ENCODE peak calls at places on chromosomes 2 and 18, in nine cellular contexts. E, O, C, M, W, D, G, F and I are unnamed samples.

GRCh38 chr2:61770746-61771145 is 83.1 kb downstream of the FAM161A start:
- DNase-seq in G (no peak), D (no peak), W (no peak), F (no peak), O (no peak), C (no peak), E (peak), M (no peak), I (no peak)

GRCh38 chr2:122167561-122167960 is 412.1 kb downstream of the TSN start:
- DNase-seq in F (no peak), O (no peak), G (no peak), E (no peak), W (no peak), M (no peak), D (no peak), C (no peak), I (no peak)

GRCh38 chr2:187825-188224 is 76.0 kb downstream of the SH3YL1 start:
- DNase-seq in W (no peak), G (no peak), D (no peak), F (no peak), O (no peak), E (no peak), C (no peak), M (no peak), I (no peak)

GRCh38 chr2:187654535-187654934 is 100.3 kb upstream of the TFPI start:
- DNase-seq in D (no peak), G (no peak), O (no peak), C (peak), E (no peak), W (no peak), M (no peak), F (peak), I (no peak)

GRCh38 chr18:78809845-78810244 is 169.8 kb upstream of the SALL3 start:
- DNase-seq in M (no peak), G (no peak), O (no peak), E (no peak), C (no peak), D (no peak), F (no peak), W (no peak), I (no peak)

GRCh38 chr2:121944072-121944829 is 188.8 kb downstream of the TSN start:
- DNase-seq in D (no peak), M (peak), F (no peak), C (no peak), O (no peak), G (no peak), W (peak), E (peak), I (no peak)

GRCh38 chr2:55965966-55966365 is 42.4 kb upstream of the EFEMP1 start:
- DNase-seq in M (no peak), G (no peak), E (peak), D (no peak), W (no peak), F (no peak), C (no peak), O (no peak), I (no peak)

GRCh38 chr2:46818819-46819218 is 96.8 kb downstream of the MCFD2 start:
- DNase-seq in F (no peak), G (no peak), C (no peak), E (no peak), M (no peak), O (no peak), W (no peak), D (no peak), I (no peak)

GRCh38 chr2:168639024-168639423 is 163.4 kb upstream of the NOSTRIN start:
- DNase-seq in W (no peak), C (no peak), D (no peak), O (no peak), F (no peak), G (no peak), E (no peak), M (no peak), I (no peak)

GRCh38 chr2:70181363-70181956 is 9.4 kb downstream of the C2orf42 start:
- DNase-seq in F (no peak), D (no peak), O (no peak), W (no peak), M (no peak), G (no peak), C (no peak), E (no peak), I (no peak)

GRCh38 chr2:181643158-181643557 is 13.7 kb downstream of the CERKL start:
- DNase-seq in C (no peak), F (no peak), O (no peak), E (no peak), D (no peak), W (no peak), G (no peak), M (no peak), I (no peak)

GRCh38 chr2:20049631-20050030 is 1.8 kb downstream of the LAPTM4A start:
- DNase-seq in G (no peak), F (no peak), D (no peak), O (no peak), M (no peak), W (peak), E (peak), C (no peak), I (no peak)

GRCh38 chr2:8418721-8419120 is 263.1 kb upstream of the ID2 start:
- DNase-seq in W (peak), G (no peak), F (no peak), C (no peak), O (no peak), E (peak), M (peak), D (no peak), I (no peak)

GRCh38 chr18:57881818-57882413 is 78.8 kb upstream of the ATP8B1 start:
- DNase-seq in O (peak), E (peak), D (peak), M (peak), C (peak), G (peak), F (peak), W (peak), I (peak)
- TF ChIP-seq CTCF in O (peak), E (peak), D (peak), M (peak), C (peak), G (peak), F (peak), W (peak), I (peak)

GRCh38 chr2:140200307-140200706 is 1420.1 kb upstream of the NXPH2 start:
- DNase-seq in E (no peak), O (no peak), C (no peak), D (no peak), G (no peak), F (no peak), M (no peak), W (no peak), I (no peak)

GRCh38 chr2:140203347-140203746 is 1423.2 kb upstream of the NXPH2 start:
- DNase-seq in D (no peak), G (no peak), E (no peak), W (no peak), F (no peak), O (no peak), M (no peak), C (no peak), I (no peak)

GRCh38 chr2:140201572-140201971 is 1421.4 kb upstream of the NXPH2 start:
- DNase-seq in O (no peak), D (no peak), G (no peak), W (no peak), F (no peak), M (no peak), C (no peak), E (no peak), I (no peak)

GRCh38 chr2:140200764-140201163 is 1420.6 kb upstream of the NXPH2 start:
- DNase-seq in D (no peak), F (no peak), M (no peak), G (no peak), E (no peak), O (no peak), W (no peak), C (no peak), I (no peak)

GRCh38 chr2:140199312-140199711 is 1419.1 kb upstream of the NXPH2 start:
- DNase-seq in G (no peak), C (no peak), D (no peak), M (no peak), F (no peak), O (no peak), E (no peak), W (no peak), I (no peak)
- TF ChIP-seq CTCF in G (no peak), C (no peak), D (no peak), M (no peak), F (no peak), O (no peak), E (no peak), W (no peak), I (no peak)

DNA sequence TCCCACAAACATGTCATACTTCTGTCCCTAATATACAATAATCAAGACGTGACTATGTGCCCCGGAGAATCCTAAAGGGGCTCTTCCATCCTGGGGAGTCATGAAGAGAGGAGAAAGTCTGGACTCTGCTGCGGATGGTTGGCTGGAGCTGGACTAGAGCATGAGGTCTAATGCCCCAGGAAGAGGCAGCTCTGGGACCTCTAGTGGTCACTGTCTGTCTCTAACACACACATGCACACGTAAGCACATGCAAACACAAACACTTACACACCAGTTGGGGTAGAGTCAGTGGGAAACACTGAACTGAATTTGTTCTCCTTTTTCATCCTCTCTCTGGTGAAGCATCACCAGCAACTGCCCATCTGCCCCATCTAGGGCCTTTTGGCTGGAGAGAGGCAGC is 271.6 kb downstream of the TDRD15 start:
- DNase-seq in C (no peak), E (no peak), G (no peak), F (peak), D (peak), M (no peak), W (peak), O (no peak), I (no peak)
- TF ChIP-seq CTCF in C (peak), E (no peak), G (peak), F (peak), D (peak), M (no peak), W (peak), O (no peak), I (no peak)

GRCh38 chr18:22912835-22913234 is 20.3 kb upstream of the RBBP8 start:
- DNase-seq in G (no peak), F (no peak), O (no peak), M (peak), D (no peak), E (peak), W (peak), C (no peak), I (no peak)

GRCh38 chr18:22913861-22914260 is 19.3 kb upstream of the RBBP8 start:
- DNase-seq in O (peak), F (no peak), W (no peak), C (peak), E (no peak), D (no peak), M (no peak), G (peak), I (no peak)

GRCh38 chr18:22914633-22915032 is 18.5 kb upstream of the RBBP8 start:
- DNase-seq in G (no peak), D (no peak), E (no peak), W (no peak), C (no peak), F (no peak), M (no peak), O (no peak), I (no peak)

GRCh38 chr18:22915337-22915736 is 17.8 kb upstream of the RBBP8 start:
- DNase-seq in M (no peak), C (no peak), W (no peak), F (no peak), D (no peak), G (no peak), O (no peak), E (no peak), I (no peak)

GRCh38 chr18:22912149-22912548 is 21.0 kb upstream of the RBBP8 start:
- DNase-seq in C (no peak), G (no peak), W (no peak), E (no peak), D (no peak), F (no peak), O (no peak), M (no peak), I (no peak)
- TF ChIP-seq CTCF in C (no peak), G (no peak), W (no peak), E (no peak), D (no peak), F (no peak), O (no peak), M (no peak), I (no peak)